ENCODE peak calls at places on chromosomes 5 and 9, in seven cellular contexts. L is stimulated activated CD8-positive, alpha-beta memory T cell treated with anti-CD3 and anti-CD28 coated beads, Interleukin-12 subunit alpha, Interleukin-12 subunit beta, amount 100 ng/mL, for 1 hour; N is HTR-8/SVneo; S is cardiac fibroblast; M is SW480; O is pons; P is NCI-H1092. R is an unnamed sample.

GRCh38 chr5:120314201-120314600 is 149.9 kb upstream of the PRR16 start:
- DNase-seq in M (no peak), S (peak), L (no peak), N (no peak), P (no peak), O (no peak), R (peak)

GRCh38 chr5:77087484-77088291 is 603 bp upstream of the ZBED3 start:
- DNase-seq in S (no peak), O (peak), P (no peak), N (no peak), L (no peak), M (no peak), R (peak)

GRCh38 chr5:173864126-173865075 is 23.7 kb upstream of the CPEB4 start:
- DNase-seq in P (no peak), O (no peak), N (no peak), L (no peak), S (no peak), M (no peak), R (no peak)

GRCh38 chr5:145912019-145912418 is 24.4 kb upstream of the SH3RF2 start:
- DNase-seq in S (no peak), N (no peak), O (no peak), M (no peak), P (no peak), L (no peak), R (no peak)

GRCh38 chr5:134053314-134053839 is 48.6 kb upstream of the VDAC1 start:
- DNase-seq in M (no peak), L (no peak), N (no peak), P (no peak), O (no peak), S (no peak), R (no peak)

GRCh38 chr5:72587909-72588308 is 80.7 kb upstream of the ZNF366 start:
- DNase-seq in P (no peak), N (no peak), M (no peak), O (no peak), L (no peak), S (peak), R (no peak)

GRCh38 chr9:131439224-131439623 is 45.3 kb downstream of the PRRC2B start:
- DNase-seq in M (no peak), L (no peak), S (no peak), O (no peak), P (no peak), N (no peak), R (no peak)

GRCh38 chr9:94946256-94946655 is 219.8 kb downstream of the AOPEP start:
- DNase-seq in P (no peak), O (no peak), M (no peak), L (no peak), S (no peak), N (no peak), R (no peak)

GRCh38 chr5:91194861-91195460 is 188.2 kb downstream of the ARRDC3 start:
- DNase-seq in N (no peak), S (no peak), O (no peak), L (no peak), P (peak), M (no peak), R (no peak)

GRCh38 chr5:683619-684481 is 9.3 kb downstream of the TPPP start:
- DNase-seq in P (no peak), N (no peak), M (no peak), S (no peak), O (no peak), L (no peak), R (no peak)

GRCh38 chr9:95940265-95940664 is 64.8 kb downstream of the ERCC6L2 start:
- DNase-seq in O (no peak), L (no peak), M (no peak), P (no peak), S (peak), N (no peak), R (no peak)

GRCh38 chr5:140554454-140554853 is 2.8 kb downstream of the SRA1 start:
- DNase-seq in M (no peak), N (no peak), P (no peak), L (no peak), S (peak), O (no peak), R (peak)

GRCh38 chr9:76576344-76576743 is 117.4 kb downstream of the GCNT1 start:
- DNase-seq in O (peak), P (no peak), S (peak), N (peak), M (no peak), L (peak), R (peak)

GRCh38 chr9:115999498-115999897 is 154.1 kb upstream of the PAPPA start:
- DNase-seq in N (no peak), L (no peak), M (no peak), O (no peak), S (peak), P (no peak), R (no peak)

GRCh38 chr5:131671409-131671808 is 36.4 kb upstream of the RAPGEF6 start:
- DNase-seq in O (no peak), S (peak), N (no peak), P (no peak), L (no peak), M (no peak), R (peak)

GRCh38 chr5:143481697-143482531 is 78.4 kb upstream of the NR3C1 start:
- DNase-seq in O (peak), L (no peak), S (no peak), P (no peak), N (no peak), M (no peak), R (peak)

GRCh38 chr9:85514256-85514655 is 227.5 kb downstream of the AGTPBP1 start:
- DNase-seq in M (no peak), L (no peak), O (no peak), S (no peak), P (no peak), N (no peak), R (no peak)

GRCh38 chr5:80192507-80193241 is 63.2 kb downstream of the SERINC5 start:
- DNase-seq in M (no peak), S (peak), O (peak), N (no peak), L (no peak), P (no peak), R (no peak)

GRCh38 chr5:1522601-1523479 is 920 bp downstream of the LPCAT1 start:
- DNase-seq in S (peak), P (peak), L (no peak), O (no peak), M (no peak), N (no peak), R (no peak)

R was measured in fibroblast of gingiva.